ENCODE peak calls at places on chromosome 20, in five cellular contexts. O is body of pancreas, I is mesothelial cell of epicardium, L is AG09319, G is natural killer cell. S is an unnamed sample.

GRCh38 chr20:41413169-41413568 is 46.6 kb upstream of the EMILIN3 start:
- DNase-seq in G (no peak), O (no peak), I (no peak), L (no peak), S (no peak)

GRCh38 chr20:42531675-42531985 is 658.1 kb downstream of the PTPRT start:
- DNase-seq in O (peak), G (no peak), L (no peak), I (no peak), S (no peak)

GRCh38 chr20:42475773-42476172 is 713.9 kb downstream of the PTPRT start:
- DNase-seq in L (no peak), I (no peak), O (no peak), G (no peak), S (no peak)

GRCh38 chr20:41888434-41888833 is 270.3 kb upstream of the CHD6 start:
- DNase-seq in I (no peak), G (no peak), L (no peak), O (no peak), S (no peak)

GRCh38 chr20:1215386-1216170 is 10.3 kb upstream of the RAD21L1 start:
- DNase-seq in O (no peak), G (no peak), I (no peak), L (no peak), S (no peak)

GRCh38 chr20:51326241-51326819 is 216.2 kb downstream of the NFATC2 start:
- DNase-seq in L (no peak), O (peak), G (peak), I (no peak), S (peak)

GRCh38 chr20:51800769-51801219 is 1.5 kb downstream of the SALL4 start:
- DNase-seq in L (no peak), G (no peak), O (peak), I (no peak), S (peak)

GRCh38 chr20:60921021-60921622 is 330.9 kb upstream of the CDH4 start:
- DNase-seq in O (no peak), L (no peak), G (no peak), I (peak), S (no peak)

GRCh38 chr20:58832442-58832841 is 18.3 kb downstream of the GNAS-AS1 start:
- DNase-seq in I (no peak), L (no peak), O (no peak), G (no peak), S (no peak)

GRCh38 chr20:2145376-2145775 is 43.7 kb downstream of the STK35 start:
- DNase-seq in L (no peak), I (no peak), O (no peak), G (no peak), S (no peak)

GRCh38 chr20:53643031-53643832 is 49.6 kb upstream of the ZNF217 start:
- DNase-seq in O (peak), G (peak), L (no peak), I (no peak), S (no peak)

GRCh38 chr20:43915209-43916072 is 789 bp downstream of the TOX2 start:
- DNase-seq in G (peak), L (no peak), I (no peak), O (no peak), S (peak)

GRCh38 chr20:53778041-53778516 is 184.4 kb upstream of the ZNF217 start:
- DNase-seq in L (no peak), I (no peak), G (no peak), O (peak), S (no peak)

GRCh38 chr20:29750268-29750899 is 1507.1 kb upstream of the DEFB115 start:
- DNase-seq in O (no peak), G (no peak), L (no peak), I (no peak), S (no peak)

GRCh38 chr20:63955846-63956663 is at the start of gene UCKL1:
- DNase-seq in L (peak), G (peak), O (peak), I (peak), S (peak)

GRCh38 chr20:63956664-63957003 is 418 bp upstream of the UCKL1 start:
- DNase-seq in L (no peak), I (no peak), O (no peak), G (no peak), S (no peak)

GRCh38 chr20:63953764-63954429 is 2.3 kb downstream of the UCKL1 start:
- DNase-seq in O (no peak), L (no peak), G (no peak), I (no peak), S (no peak)

GRCh38 chr20:63957004-63957689 is 931 bp upstream of the UCKL1 start:
- DNase-seq in G (peak), I (no peak), O (peak), L (no peak), S (peak)

DNA sequence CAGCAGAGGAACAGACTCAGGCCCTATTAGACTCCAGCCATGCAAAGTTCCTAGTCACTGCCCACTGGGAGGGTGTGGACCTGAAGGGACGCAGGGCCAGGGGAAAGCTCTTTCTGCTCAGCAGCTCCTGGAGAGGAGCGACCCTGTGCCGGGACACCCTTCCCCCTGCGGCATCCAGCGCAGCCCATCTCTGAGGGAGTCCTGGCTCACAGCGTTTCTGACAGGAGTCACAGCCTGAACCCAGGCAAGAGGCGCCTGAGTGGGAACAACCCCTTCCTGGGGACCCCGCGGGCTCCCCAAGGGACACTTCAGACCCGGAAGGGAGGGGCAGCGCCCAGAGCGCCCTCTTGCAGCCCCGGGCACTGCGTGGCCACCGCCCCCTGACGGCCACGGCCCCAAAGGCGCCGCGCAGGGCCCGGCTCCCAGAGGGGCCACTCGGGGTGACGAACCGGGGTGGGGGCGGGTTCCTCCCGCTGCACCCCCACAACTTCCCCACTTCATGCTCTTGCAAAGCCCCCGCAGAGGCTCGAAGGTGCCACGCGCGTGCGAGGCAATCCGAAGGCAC is 853 bp downstream of the UCKL1 start:
- DNase-seq in L (no peak), G (no peak), O (no peak), I (no peak), S (no peak)
- TF ChIP-seq CTCF in L (peak), G (no peak), O (peak), I (no peak), S (peak)

GRCh38 chr20:48275325-48275724 is 490.0 kb upstream of the SULF2 start:
- DNase-seq in G (no peak), I (no peak), L (no peak), O (no peak), S (no peak)

GRCh38 chr20:48278961-48279481 is 493.7 kb upstream of the SULF2 start:
- DNase-seq in I (no peak), G (no peak), L (no peak), O (no peak), S (no peak)

GRCh38 chr20:48273843-48274242 is 488.6 kb upstream of the SULF2 start:
- DNase-seq in O (no peak), G (no peak), L (no peak), I (no peak), S (no peak)

DNA sequence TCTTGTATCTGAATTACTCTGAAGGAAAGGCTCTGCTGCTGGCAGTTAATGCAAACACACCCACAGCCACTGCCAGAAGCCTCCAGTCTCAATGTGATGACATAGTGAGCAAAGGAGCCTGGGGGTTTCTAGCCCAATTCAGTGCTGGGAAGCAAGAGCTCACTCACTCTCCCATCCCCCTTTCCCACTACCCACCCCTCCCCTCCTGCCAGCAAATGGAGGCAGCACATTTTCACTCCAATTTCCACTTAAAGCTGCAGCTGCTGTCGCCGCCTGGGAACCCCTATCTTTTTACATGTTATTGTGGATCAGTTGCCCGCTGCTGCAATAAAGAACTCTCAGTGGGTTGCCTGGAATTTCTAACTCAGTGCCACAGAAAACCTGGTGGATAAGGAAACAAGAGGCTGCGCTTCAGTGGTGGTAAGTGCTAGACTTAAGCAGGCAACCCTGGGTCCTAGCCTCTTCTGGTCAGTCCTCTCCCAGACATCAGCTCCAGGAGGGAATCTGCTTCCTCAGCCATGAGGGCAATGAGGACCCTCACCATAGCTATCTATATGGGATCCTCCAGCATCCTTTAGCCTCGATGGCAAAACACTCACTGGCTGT is 490.6 kb upstream of the SULF2 start:
- DNase-seq in O (no peak), G (no peak), I (no peak), L (no peak), S (peak)
- TF ChIP-seq CTCF in O (no peak), G (no peak), I (no peak), L (no peak), S (no peak)

GRCh38 chr20:23147647-23147963 is 61.5 kb upstream of the CD93 start:
- DNase-seq in G (no peak), L (no peak), I (no peak), O (no peak), S (no peak)
- TF ChIP-seq CTCF in G (no peak), L (no peak), I (no peak), O (no peak), S (no peak)

GRCh38 chr20:17664025-17664638 is 17.9 kb downstream of the RRBP1 start:
- DNase-seq in L (no peak), G (no peak), I (no peak), O (no peak), S (no peak)
- TF ChIP-seq CTCF in L (no peak), G (no peak), I (no peak), O (no peak), S (no peak)

GRCh38 chr20:56843817-56844216 is 214.7 kb downstream of the TFAP2C start:
- DNase-seq in O (peak), L (no peak), G (no peak), I (no peak), S (no peak)
- TF ChIP-seq CTCF in O (peak), L (no peak), G (no peak), I (no peak), S (no peak)

GRCh38 chr20:39429716-39430115 is 467.6 kb downstream of the DHX35 start:
- DNase-seq in I (no peak), O (peak), L (no peak), G (no peak), S (no peak)
- TF ChIP-seq CTCF in I (peak), O (no peak), L (no peak), G (no peak), S (peak)

DNA sequence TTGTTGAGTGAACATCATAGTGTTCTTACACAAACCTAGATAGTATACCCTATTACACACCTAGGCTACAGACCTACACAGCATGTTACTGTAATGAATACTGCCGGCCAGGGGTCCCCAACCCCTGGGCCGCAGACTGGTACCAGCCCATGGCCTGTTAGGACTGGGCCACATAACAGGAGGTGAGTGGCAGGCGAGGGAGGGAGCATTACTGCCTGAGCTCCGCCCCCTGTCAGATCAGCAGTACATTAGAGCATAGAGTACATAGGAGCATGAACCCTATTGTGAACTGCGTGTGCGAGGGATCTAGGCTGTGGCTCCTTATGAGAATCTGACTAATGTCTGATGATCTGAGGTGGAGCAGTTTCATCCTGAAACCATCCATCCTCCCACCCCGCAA is 126.3 kb downstream of the PRND start:
- DNase-seq in L (no peak), I (no peak), O (no peak), G (no peak), S (no peak)
- TF ChIP-seq CTCF in L (no peak), I (no peak), O (no peak), G (no peak), S (no peak)

DNA sequence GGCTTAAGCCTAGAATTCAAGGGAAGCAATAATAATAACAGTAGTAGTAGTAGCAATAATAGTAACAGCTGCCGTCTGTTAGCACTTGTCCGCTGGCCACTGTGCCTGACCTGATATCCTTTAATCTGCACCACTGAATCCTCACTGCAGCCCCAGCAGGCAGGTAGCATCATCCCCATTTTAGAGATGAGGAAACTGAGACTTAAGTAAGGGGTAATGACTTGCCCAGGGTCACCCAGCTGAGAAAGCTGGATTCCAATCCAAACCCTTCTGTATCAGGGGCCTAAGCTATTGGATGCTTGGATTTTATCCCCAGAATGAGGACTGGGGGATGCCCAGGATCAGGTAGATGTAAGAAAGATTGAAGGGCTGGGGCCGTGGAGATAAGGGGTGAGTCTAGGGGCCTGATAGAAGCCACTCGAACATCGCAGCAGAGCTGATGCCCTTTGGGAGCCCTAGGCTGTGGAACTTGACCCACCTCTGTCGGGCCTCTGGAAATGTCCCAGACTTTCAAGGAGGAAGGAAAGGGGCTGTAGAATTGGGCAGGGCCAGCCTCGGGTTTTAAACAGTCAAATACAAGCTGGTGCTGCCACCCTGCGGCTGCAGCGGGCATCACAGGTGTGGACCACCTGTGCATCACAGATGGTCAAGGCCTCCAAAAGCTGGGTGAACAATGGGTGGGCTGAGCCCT is 102.1 kb upstream of the MYL9 start:
- DNase-seq in I (peak), O (peak), L (no peak), G (peak), S (peak)
- TF ChIP-seq CTCF in I (peak), O (peak), L (peak), G (peak), S (peak)

DNA sequence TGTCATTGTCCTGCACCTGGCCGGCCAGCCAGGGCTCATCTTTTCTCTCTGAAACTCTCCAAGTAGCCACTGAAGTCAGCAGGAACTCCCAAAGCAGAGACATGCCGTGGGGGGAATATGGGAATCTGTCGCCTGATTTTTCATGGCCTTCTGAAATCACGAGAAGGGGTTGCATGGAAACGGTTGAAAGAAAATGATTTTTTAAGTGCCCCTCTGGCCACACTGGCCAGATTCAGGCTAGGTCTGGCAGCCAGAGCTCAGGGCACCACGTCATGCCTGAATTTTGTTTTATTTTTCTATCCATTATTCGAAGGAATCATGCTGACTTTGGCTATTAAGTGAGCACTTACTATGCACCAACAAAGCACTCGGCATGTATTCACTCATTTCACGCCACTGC is 65.2 kb downstream of the EYA2 start:
- DNase-seq in I (no peak), O (no peak), L (no peak), G (no peak), S (no peak)
- TF ChIP-seq CTCF in I (no peak), O (no peak), L (no peak), G (no peak), S (no peak)

GRCh38 chr20:64057628-64058498 is 5.1 kb upstream of the TCEA2 start:
- DNase-seq in I (peak), G (peak), L (no peak), O (peak), S (peak)

GRCh38 chr20:64056889-64057627 is 5.9 kb upstream of the TCEA2 start:
- DNase-seq in L (no peak), I (no peak), O (no peak), G (no peak), S (no peak)

GRCh38 chr20:64055396-64055892 is 6.0 kb upstream of the SOX18 start:
- DNase-seq in O (no peak), I (no peak), L (no peak), G (no peak), S (no peak)

GRCh38 chr20:64056639-64056888 is 6.4 kb upstream of the TCEA2 start:
- DNase-seq in O (no peak), I (no peak), G (no peak), L (no peak), S (no peak)

DNA sequence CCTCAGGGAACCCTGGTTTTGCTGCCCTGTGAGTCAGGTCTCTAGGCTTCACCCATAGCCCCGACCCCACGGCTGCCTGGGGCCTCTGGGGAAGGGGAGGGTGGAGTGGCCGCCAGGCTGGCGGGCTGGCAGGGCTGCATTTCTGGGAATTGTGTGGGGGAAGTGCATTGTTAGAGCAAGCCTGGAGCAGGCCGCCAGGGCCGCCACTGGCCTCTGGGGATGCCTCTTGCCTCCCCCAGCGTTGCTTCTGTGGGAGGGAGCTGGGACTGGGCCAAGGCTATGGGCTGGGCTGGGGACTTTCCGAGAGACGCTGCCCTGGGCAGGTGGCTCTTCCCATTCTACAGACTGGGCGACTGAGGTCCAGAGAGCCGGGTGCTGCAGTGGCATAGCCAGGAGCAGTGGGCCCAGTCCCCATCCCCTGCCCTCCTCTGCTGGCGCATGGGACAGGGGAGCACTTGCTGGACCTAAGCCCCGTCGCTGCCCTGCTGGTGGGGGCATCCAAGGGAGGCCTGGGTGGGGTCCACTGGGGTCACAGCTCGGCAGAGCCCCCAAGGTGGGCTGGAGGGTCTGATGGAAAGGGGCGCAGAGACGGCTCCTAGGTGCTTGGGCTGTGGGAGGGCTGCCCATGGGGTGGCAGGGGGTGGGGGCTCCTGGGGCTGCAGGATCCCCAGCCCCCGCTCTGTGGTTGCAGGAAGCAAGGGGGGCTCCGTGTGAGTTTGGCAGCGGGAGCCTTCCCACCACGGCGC is 6.6 kb upstream of the SOX18 start:
- DNase-seq in L (no peak), I (no peak), G (no peak), O (no peak), S (no peak)
- TF ChIP-seq CTCF in L (no peak), I (no peak), G (no peak), O (no peak), S (no peak)